ENCODE peak calls at places on chromosomes 5 and 9, in seven cellular contexts. One of them, this sample, is unnamed.

GRCh38 chr5:159208508-159209437 is 580 bp downstream of the RNF145 start:
- DNase-seq in AG09309: no peak
- DNase-seq in mucosa of descending colon: peak; percentile 66
- DNase-seq in Peyer's patch: peak; percentile 66
- DNase-seq in stimulated activated CD8-positive, alpha-beta memory T cell treated with anti-CD3 and anti-CD28 coated beads, Interleukin-4, amount 100 ng/mL, for 1 hour: peak; percentile 3
- DNase-seq in spleen: no peak
- DNase-seq in ovary: peak; percentile 49
- DNase-seq in this sample: no peak

GRCh38 chr5:63456279-63456678 is 506.0 kb downstream of the HTR1A start:
- DNase-seq in mucosa of descending colon: no peak
- DNase-seq in stimulated activated CD8-positive, alpha-beta memory T cell treated with anti-CD3 and anti-CD28 coated beads, Interleukin-4, amount 100 ng/mL, for 1 hour: no peak
- DNase-seq in ovary: no peak
- DNase-seq in Peyer's patch: no peak
- DNase-seq in spleen: no peak
- DNase-seq in AG09309: no peak
- DNase-seq in this sample: no peak

GRCh38 chr9:37806271-37806670 is 5.7 kb downstream of the DCAF10 start:
- DNase-seq in ovary: no peak
- DNase-seq in mucosa of descending colon: no peak
- DNase-seq in Peyer's patch: no peak
- DNase-seq in stimulated activated CD8-positive, alpha-beta memory T cell treated with anti-CD3 and anti-CD28 coated beads, Interleukin-4, amount 100 ng/mL, for 1 hour: no peak
- DNase-seq in spleen: no peak
- DNase-seq in AG09309: no peak
- DNase-seq in this sample: no peak

GRCh38 chr5:69007086-69007672 is 86.6 kb upstream of the SLC30A5 start:
- DNase-seq in mucosa of descending colon: no peak
- DNase-seq in ovary: no peak
- DNase-seq in stimulated activated CD8-positive, alpha-beta memory T cell treated with anti-CD3 and anti-CD28 coated beads, Interleukin-4, amount 100 ng/mL, for 1 hour: no peak
- DNase-seq in AG09309: no peak
- DNase-seq in Peyer's patch: no peak
- DNase-seq in spleen: no peak
- DNase-seq in this sample: no peak

GRCh38 chr5:157602505-157602904 is 26.9 kb upstream of the ADAM19 start:
- DNase-seq in AG09309: no peak
- DNase-seq in spleen: no peak
- DNase-seq in stimulated activated CD8-positive, alpha-beta memory T cell treated with anti-CD3 and anti-CD28 coated beads, Interleukin-4, amount 100 ng/mL, for 1 hour: no peak
- DNase-seq in ovary: no peak
- DNase-seq in mucosa of descending colon: no peak
- DNase-seq in Peyer's patch: peak; percentile 71
- DNase-seq in this sample: no peak

GRCh38 chr5:94968507-94969095 is 316.3 kb downstream of the MCTP1 start:
- DNase-seq in AG09309: peak; percentile 42
- DNase-seq in stimulated activated CD8-positive, alpha-beta memory T cell treated with anti-CD3 and anti-CD28 coated beads, Interleukin-4, amount 100 ng/mL, for 1 hour: no peak
- DNase-seq in Peyer's patch: no peak
- DNase-seq in mucosa of descending colon: no peak
- DNase-seq in ovary: no peak
- DNase-seq in spleen: no peak
- DNase-seq in this sample: no peak

GRCh38 chr5:108295588-108296368 is 86.1 kb downstream of the FBXL17 start:
- DNase-seq in stimulated activated CD8-positive, alpha-beta memory T cell treated with anti-CD3 and anti-CD28 coated beads, Interleukin-4, amount 100 ng/mL, for 1 hour: no peak
- DNase-seq in ovary: no peak
- DNase-seq in mucosa of descending colon: no peak
- DNase-seq in Peyer's patch: no peak
- DNase-seq in AG09309: no peak
- DNase-seq in spleen: no peak
- DNase-seq in this sample: no peak

GRCh38 chr5:123976393-123977029 is 464.5 kb downstream of the CSNK1G3 start:
- DNase-seq in Peyer's patch: no peak
- DNase-seq in spleen: no peak
- DNase-seq in mucosa of descending colon: no peak
- DNase-seq in AG09309: no peak
- DNase-seq in stimulated activated CD8-positive, alpha-beta memory T cell treated with anti-CD3 and anti-CD28 coated beads, Interleukin-4, amount 100 ng/mL, for 1 hour: no peak
- DNase-seq in ovary: no peak
- DNase-seq in this sample: no peak

GRCh38 chr9:134341306-134341705 is 15.1 kb downstream of the RXRA start:
- DNase-seq in mucosa of descending colon: peak; percentile 90
- DNase-seq in Peyer's patch: peak; percentile 69
- DNase-seq in stimulated activated CD8-positive, alpha-beta memory T cell treated with anti-CD3 and anti-CD28 coated beads, Interleukin-4, amount 100 ng/mL, for 1 hour: no peak
- DNase-seq in ovary: no peak
- DNase-seq in AG09309: no peak
- DNase-seq in spleen: peak; percentile 90
- DNase-seq in this sample: no peak

GRCh38 chr9:95499847-95500246 is 16.9 kb downstream of the PTCH1 start:
- DNase-seq in spleen: no peak
- DNase-seq in ovary: no peak
- DNase-seq in Peyer's patch: no peak
- DNase-seq in stimulated activated CD8-positive, alpha-beta memory T cell treated with anti-CD3 and anti-CD28 coated beads, Interleukin-4, amount 100 ng/mL, for 1 hour: no peak
- DNase-seq in mucosa of descending colon: no peak
- DNase-seq in AG09309: no peak
- DNase-seq in this sample: no peak

GRCh38 chr9:116452227-116452626 is 234.9 kb upstream of the TRIM32 start:
- DNase-seq in ovary: no peak
- DNase-seq in AG09309: no peak
- DNase-seq in Peyer's patch: no peak
- DNase-seq in stimulated activated CD8-positive, alpha-beta memory T cell treated with anti-CD3 and anti-CD28 coated beads, Interleukin-4, amount 100 ng/mL, for 1 hour: no peak
- DNase-seq in mucosa of descending colon: no peak
- DNase-seq in spleen: no peak
- DNase-seq in this sample: no peak

GRCh38 chr9:70952131-70952727 is 169.2 kb downstream of the TRPM3 start:
- DNase-seq in AG09309: no peak
- DNase-seq in stimulated activated CD8-positive, alpha-beta memory T cell treated with anti-CD3 and anti-CD28 coated beads, Interleukin-4, amount 100 ng/mL, for 1 hour: no peak
- DNase-seq in spleen: no peak
- DNase-seq in mucosa of descending colon: no peak
- DNase-seq in ovary: no peak
- DNase-seq in Peyer's patch: no peak
- DNase-seq in this sample: no peak

GRCh38 chr9:73131376-73131775 is 20.3 kb upstream of the ANXA1 start:
- DNase-seq in Peyer's patch: no peak
- DNase-seq in stimulated activated CD8-positive, alpha-beta memory T cell treated with anti-CD3 and anti-CD28 coated beads, Interleukin-4, amount 100 ng/mL, for 1 hour: no peak
- DNase-seq in mucosa of descending colon: no peak
- DNase-seq in spleen: no peak
- DNase-seq in AG09309: no peak
- DNase-seq in ovary: no peak
- DNase-seq in this sample: no peak

GRCh38 chr9:74562611-74563010 is 65.5 kb downstream of the RORB start:
- DNase-seq in stimulated activated CD8-positive, alpha-beta memory T cell treated with anti-CD3 and anti-CD28 coated beads, Interleukin-4, amount 100 ng/mL, for 1 hour: no peak
- DNase-seq in AG09309: no peak
- DNase-seq in ovary: no peak
- DNase-seq in mucosa of descending colon: no peak
- DNase-seq in Peyer's patch: no peak
- DNase-seq in spleen: no peak
- DNase-seq in this sample: no peak

GRCh38 chr9:116543731-116544400 is 143.2 kb upstream of the TRIM32 start:
- DNase-seq in spleen: no peak
- DNase-seq in mucosa of descending colon: no peak
- DNase-seq in Peyer's patch: no peak
- DNase-seq in ovary: no peak
- DNase-seq in AG09309: no peak
- DNase-seq in stimulated activated CD8-positive, alpha-beta memory T cell treated with anti-CD3 and anti-CD28 coated beads, Interleukin-4, amount 100 ng/mL, for 1 hour: no peak
- DNase-seq in this sample: no peak

GRCh38 chr9:136614967-136615623 is 47.6 kb upstream of the EGFL7 start:
- DNase-seq in Peyer's patch: peak; percentile 67
- DNase-seq in stimulated activated CD8-positive, alpha-beta memory T cell treated with anti-CD3 and anti-CD28 coated beads, Interleukin-4, amount 100 ng/mL, for 1 hour: no peak
- DNase-seq in spleen: no peak
- DNase-seq in mucosa of descending colon: peak; percentile 75
- DNase-seq in AG09309: no peak
- DNase-seq in ovary: no peak
- DNase-seq in this sample: no peak

GRCh38 chr5:112640495-112640894 is 97.2 kb upstream of the APC start:
- DNase-seq in AG09309: no peak
- DNase-seq in Peyer's patch: no peak
- DNase-seq in ovary: no peak
- DNase-seq in mucosa of descending colon: no peak
- DNase-seq in stimulated activated CD8-positive, alpha-beta memory T cell treated with anti-CD3 and anti-CD28 coated beads, Interleukin-4, amount 100 ng/mL, for 1 hour: no peak
- DNase-seq in spleen: no peak
- DNase-seq in this sample: no peak

GRCh38 chr5:139764250-139764791 is 31.3 kb upstream of the PSD2 start:
- DNase-seq in stimulated activated CD8-positive, alpha-beta memory T cell treated with anti-CD3 and anti-CD28 coated beads, Interleukin-4, amount 100 ng/mL, for 1 hour: no peak
- DNase-seq in Peyer's patch: peak; percentile 57
- DNase-seq in ovary: no peak
- DNase-seq in mucosa of descending colon: no peak
- DNase-seq in AG09309: no peak
- DNase-seq in spleen: peak; percentile 78
- DNase-seq in this sample: no peak

GRCh38 chr9:73059304-73059703 is 92.4 kb upstream of the ANXA1 start:
- DNase-seq in stimulated activated CD8-positive, alpha-beta memory T cell treated with anti-CD3 and anti-CD28 coated beads, Interleukin-4, amount 100 ng/mL, for 1 hour: no peak
- DNase-seq in Peyer's patch: no peak
- DNase-seq in mucosa of descending colon: no peak
- DNase-seq in AG09309: no peak
- DNase-seq in spleen: no peak
- DNase-seq in ovary: no peak
- DNase-seq in this sample: no peak

GRCh38 chr5:82635561-82636288 is 357.6 kb upstream of the RPS23 start:
- DNase-seq in spleen: no peak
- DNase-seq in mucosa of descending colon: no peak
- DNase-seq in stimulated activated CD8-positive, alpha-beta memory T cell treated with anti-CD3 and anti-CD28 coated beads, Interleukin-4, amount 100 ng/mL, for 1 hour: no peak
- DNase-seq in AG09309: no peak
- DNase-seq in ovary: no peak
- DNase-seq in Peyer's patch: no peak
- DNase-seq in this sample: no peak

GRCh38 chr9:108467653-108468324 is 388.0 kb downstream of the ACTL7B start:
- DNase-seq in mucosa of descending colon: peak; percentile 57
- DNase-seq in AG09309: no peak
- DNase-seq in Peyer's patch: peak; percentile 54
- DNase-seq in ovary: no peak
- DNase-seq in spleen: no peak
- DNase-seq in stimulated activated CD8-positive, alpha-beta memory T cell treated with anti-CD3 and anti-CD28 coated beads, Interleukin-4, amount 100 ng/mL, for 1 hour: no peak
- DNase-seq in this sample: no peak

GRCh38 chr9:77810637-77811119 is 162.6 kb upstream of the GNA14 start:
- DNase-seq in AG09309: no peak
- DNase-seq in Peyer's patch: no peak
- DNase-seq in mucosa of descending colon: no peak
- DNase-seq in stimulated activated CD8-positive, alpha-beta memory T cell treated with anti-CD3 and anti-CD28 coated beads, Interleukin-4, amount 100 ng/mL, for 1 hour: no peak
- DNase-seq in spleen: no peak
- DNase-seq in ovary: no peak
- DNase-seq in this sample: no peak

GRCh38 chr9:79809931-79810330 is 238.2 kb downstream of the TLE4 start:
- DNase-seq in stimulated activated CD8-positive, alpha-beta memory T cell treated with anti-CD3 and anti-CD28 coated beads, Interleukin-4, amount 100 ng/mL, for 1 hour: no peak
- DNase-seq in mucosa of descending colon: no peak
- DNase-seq in spleen: no peak
- DNase-seq in ovary: no peak
- DNase-seq in AG09309: peak; percentile 84
- DNase-seq in Peyer's patch: no peak
- DNase-seq in this sample: no peak

GRCh38 chr5:98248949-98249348 is 524.5 kb upstream of the RGMB start:
- DNase-seq in AG09309: peak; percentile 85
- DNase-seq in stimulated activated CD8-positive, alpha-beta memory T cell treated with anti-CD3 and anti-CD28 coated beads, Interleukin-4, amount 100 ng/mL, for 1 hour: no peak
- DNase-seq in Peyer's patch: no peak
- DNase-seq in ovary: no peak
- DNase-seq in mucosa of descending colon: no peak
- DNase-seq in spleen: no peak
- DNase-seq in this sample: no peak

GRCh38 chr5:151491059-151491458 is 43.7 kb downstream of the SLC36A1 start:
- DNase-seq in mucosa of descending colon: no peak
- DNase-seq in AG09309: no peak
- DNase-seq in ovary: no peak
- DNase-seq in Peyer's patch: no peak
- DNase-seq in spleen: no peak
- DNase-seq in stimulated activated CD8-positive, alpha-beta memory T cell treated with anti-CD3 and anti-CD28 coated beads, Interleukin-4, amount 100 ng/mL, for 1 hour: no peak
- DNase-seq in this sample: no peak

GRCh38 chr9:114319147-114319546 is 3.8 kb upstream of the ORM1 start:
- DNase-seq in ovary: peak; percentile 2
- DNase-seq in AG09309: no peak
- DNase-seq in Peyer's patch: peak; percentile 8
- DNase-seq in stimulated activated CD8-positive, alpha-beta memory T cell treated with anti-CD3 and anti-CD28 coated beads, Interleukin-4, amount 100 ng/mL, for 1 hour: no peak
- DNase-seq in mucosa of descending colon: no peak
- DNase-seq in spleen: peak; percentile 9
- DNase-seq in this sample: peak; percentile 12

GRCh38 chr5:179287631-179288030 is 57.6 kb downstream of the ADAMTS2 start:
- DNase-seq in ovary: no peak
- DNase-seq in Peyer's patch: no peak
- DNase-seq in stimulated activated CD8-positive, alpha-beta memory T cell treated with anti-CD3 and anti-CD28 coated beads, Interleukin-4, amount 100 ng/mL, for 1 hour: no peak
- DNase-seq in AG09309: no peak
- DNase-seq in mucosa of descending colon: no peak
- DNase-seq in spleen: peak; percentile 77
- DNase-seq in this sample: peak; percentile 79

GRCh38 chr9:109052416-109052815 is 39.1 kb upstream of the CTNNAL1 start:
- DNase-seq in AG09309: peak; percentile 73
- DNase-seq in mucosa of descending colon: no peak
- DNase-seq in spleen: no peak
- DNase-seq in Peyer's patch: no peak
- DNase-seq in stimulated activated CD8-positive, alpha-beta memory T cell treated with anti-CD3 and anti-CD28 coated beads, Interleukin-4, amount 100 ng/mL, for 1 hour: no peak
- DNase-seq in ovary: no peak
- DNase-seq in this sample: no peak

GRCh38 chr9:126431112-126431742 is 104.6 kb downstream of the MVB12B start:
- DNase-seq in ovary: no peak
- DNase-seq in Peyer's patch: no peak
- DNase-seq in spleen: no peak
- DNase-seq in mucosa of descending colon: no peak
- DNase-seq in AG09309: no peak
- DNase-seq in stimulated activated CD8-positive, alpha-beta memory T cell treated with anti-CD3 and anti-CD28 coated beads, Interleukin-4, amount 100 ng/mL, for 1 hour: no peak
- DNase-seq in this sample: no peak

GRCh38 chr5:149581192-149581861 is at the start of gene ARHGEF37:
- DNase-seq in stimulated activated CD8-positive, alpha-beta memory T cell treated with anti-CD3 and anti-CD28 coated beads, Interleukin-4, amount 100 ng/mL, for 1 hour: peak; percentile 19
- DNase-seq in Peyer's patch: peak; percentile 87
- DNase-seq in mucosa of descending colon: peak; percentile 94
- DNase-seq in spleen: peak; percentile 86
- DNase-seq in ovary: peak; percentile 89
- DNase-seq in AG09309: no peak
- DNase-seq in this sample: peak; percentile 95

GRCh38 chr9:113998529-113999255 is 79.4 kb downstream of the AMBP start:
- DNase-seq in spleen: no peak
- DNase-seq in Peyer's patch: peak; percentile 40
- DNase-seq in mucosa of descending colon: no peak
- DNase-seq in stimulated activated CD8-positive, alpha-beta memory T cell treated with anti-CD3 and anti-CD28 coated beads, Interleukin-4, amount 100 ng/mL, for 1 hour: no peak
- DNase-seq in ovary: peak; percentile 11
- DNase-seq in AG09309: no peak
- DNase-seq in this sample: no peak

GRCh38 chr9:137301086-137301947 is 754 bp downstream of the NRARP start:
- DNase-seq in mucosa of descending colon: peak; percentile 74
- DNase-seq in ovary: peak; percentile 32
- DNase-seq in spleen: no peak
- DNase-seq in AG09309: no peak
- DNase-seq in stimulated activated CD8-positive, alpha-beta memory T cell treated with anti-CD3 and anti-CD28 coated beads, Interleukin-4, amount 100 ng/mL, for 1 hour: no peak
- DNase-seq in Peyer's patch: no peak
- DNase-seq in this sample: no peak

GRCh38 chr5:152994040-152994439 is 496.4 kb upstream of the GRIA1 start:
- DNase-seq in stimulated activated CD8-positive, alpha-beta memory T cell treated with anti-CD3 and anti-CD28 coated beads, Interleukin-4, amount 100 ng/mL, for 1 hour: no peak
- DNase-seq in mucosa of descending colon: no peak
- DNase-seq in Peyer's patch: no peak
- DNase-seq in ovary: no peak
- DNase-seq in AG09309: no peak
- DNase-seq in spleen: no peak
- DNase-seq in this sample: no peak

This sample was measured in chondrocyte.